ENCODE peak calls at places on chromosomes 13 and 19, in seven cellular contexts. One of them, this sample, is unnamed.

GRCh38 chr13:50131998-50132936 is 117.0 kb downstream of the KCNRG start:
- DNase-seq in ecto neural progenitor cell: peak
- DNase-seq in activated CD4-positive, CD25-positive, alpha-beta regulatory T cell treated with anti-CD3 and anti-CD28 coated beads, Interleukin-2, amount 50 U/mL, for 16 hours: no peak
- DNase-seq in heart left ventricle: no peak
- DNase-seq in AG10803: no peak
- DNase-seq in stimulated activated CD4-positive, alpha-beta T cell treated with anti-CD3 and anti-CD28 coated beads, Interleukin-1b, Interleukin-23, amount 100 ng/mL, for 24 hours: no peak
- DNase-seq in NB4: no peak
- DNase-seq in this sample: peak

GRCh38 chr13:94435604-94436226 is 43.8 kb downstream of the DCT start:
- DNase-seq in ecto neural progenitor cell: no peak
- DNase-seq in heart left ventricle: no peak
- DNase-seq in activated CD4-positive, CD25-positive, alpha-beta regulatory T cell treated with anti-CD3 and anti-CD28 coated beads, Interleukin-2, amount 50 U/mL, for 16 hours: no peak
- DNase-seq in AG10803: peak
- DNase-seq in stimulated activated CD4-positive, alpha-beta T cell treated with anti-CD3 and anti-CD28 coated beads, Interleukin-1b, Interleukin-23, amount 100 ng/mL, for 24 hours: no peak
- DNase-seq in NB4: peak
- DNase-seq in this sample: peak

GRCh38 chr13:42394361-42395065 is 122.6 kb downstream of the AKAP11 start:
- DNase-seq in activated CD4-positive, CD25-positive, alpha-beta regulatory T cell treated with anti-CD3 and anti-CD28 coated beads, Interleukin-2, amount 50 U/mL, for 16 hours: no peak
- DNase-seq in AG10803: no peak
- DNase-seq in ecto neural progenitor cell: no peak
- DNase-seq in stimulated activated CD4-positive, alpha-beta T cell treated with anti-CD3 and anti-CD28 coated beads, Interleukin-1b, Interleukin-23, amount 100 ng/mL, for 24 hours: no peak
- DNase-seq in heart left ventricle: no peak
- DNase-seq in NB4: no peak
- DNase-seq in this sample: no peak

GRCh38 chr19:33677745-33678426 is 56.1 kb downstream of the CHST8 start:
- DNase-seq in heart left ventricle: no peak
- DNase-seq in NB4: no peak
- DNase-seq in AG10803: no peak
- DNase-seq in activated CD4-positive, CD25-positive, alpha-beta regulatory T cell treated with anti-CD3 and anti-CD28 coated beads, Interleukin-2, amount 50 U/mL, for 16 hours: no peak
- DNase-seq in stimulated activated CD4-positive, alpha-beta T cell treated with anti-CD3 and anti-CD28 coated beads, Interleukin-1b, Interleukin-23, amount 100 ng/mL, for 24 hours: no peak
- DNase-seq in ecto neural progenitor cell: no peak
- DNase-seq in this sample: peak

GRCh38 chr13:35988648-35989081 is 142.5 kb downstream of the DCLK1 start:
- DNase-seq in AG10803: peak
- DNase-seq in stimulated activated CD4-positive, alpha-beta T cell treated with anti-CD3 and anti-CD28 coated beads, Interleukin-1b, Interleukin-23, amount 100 ng/mL, for 24 hours: no peak
- DNase-seq in ecto neural progenitor cell: no peak
- DNase-seq in heart left ventricle: no peak
- DNase-seq in activated CD4-positive, CD25-positive, alpha-beta regulatory T cell treated with anti-CD3 and anti-CD28 coated beads, Interleukin-2, amount 50 U/mL, for 16 hours: no peak
- DNase-seq in NB4: no peak
- DNase-seq in this sample: no peak

GRCh38 chr13:27446986-27447583 is 3.3 kb downstream of the MTIF3 start:
- DNase-seq in NB4: no peak
- DNase-seq in ecto neural progenitor cell: no peak
- DNase-seq in activated CD4-positive, CD25-positive, alpha-beta regulatory T cell treated with anti-CD3 and anti-CD28 coated beads, Interleukin-2, amount 50 U/mL, for 16 hours: no peak
- DNase-seq in stimulated activated CD4-positive, alpha-beta T cell treated with anti-CD3 and anti-CD28 coated beads, Interleukin-1b, Interleukin-23, amount 100 ng/mL, for 24 hours: no peak
- DNase-seq in AG10803: no peak
- DNase-seq in heart left ventricle: no peak
- DNase-seq in this sample: no peak

GRCh38 chr19:38095411-38096308 is 128.4 kb downstream of the DPF1 start:
- DNase-seq in AG10803: peak
- DNase-seq in activated CD4-positive, CD25-positive, alpha-beta regulatory T cell treated with anti-CD3 and anti-CD28 coated beads, Interleukin-2, amount 50 U/mL, for 16 hours: peak
- DNase-seq in heart left ventricle: peak
- DNase-seq in stimulated activated CD4-positive, alpha-beta T cell treated with anti-CD3 and anti-CD28 coated beads, Interleukin-1b, Interleukin-23, amount 100 ng/mL, for 24 hours: peak
- DNase-seq in NB4: peak
- DNase-seq in ecto neural progenitor cell: peak
- DNase-seq in this sample: peak

GRCh38 chr13:29887030-29887557 is 36.7 kb upstream of the UBL3 start:
- DNase-seq in stimulated activated CD4-positive, alpha-beta T cell treated with anti-CD3 and anti-CD28 coated beads, Interleukin-1b, Interleukin-23, amount 100 ng/mL, for 24 hours: no peak
- DNase-seq in ecto neural progenitor cell: no peak
- DNase-seq in NB4: no peak
- DNase-seq in activated CD4-positive, CD25-positive, alpha-beta regulatory T cell treated with anti-CD3 and anti-CD28 coated beads, Interleukin-2, amount 50 U/mL, for 16 hours: no peak
- DNase-seq in AG10803: no peak
- DNase-seq in heart left ventricle: no peak
- DNase-seq in this sample: no peak

GRCh38 chr19:8158411-8159074 is 9.2 kb upstream of the FBN3 start:
- DNase-seq in stimulated activated CD4-positive, alpha-beta T cell treated with anti-CD3 and anti-CD28 coated beads, Interleukin-1b, Interleukin-23, amount 100 ng/mL, for 24 hours: no peak
- DNase-seq in AG10803: peak
- DNase-seq in activated CD4-positive, CD25-positive, alpha-beta regulatory T cell treated with anti-CD3 and anti-CD28 coated beads, Interleukin-2, amount 50 U/mL, for 16 hours: peak
- DNase-seq in heart left ventricle: peak
- DNase-seq in ecto neural progenitor cell: no peak
- DNase-seq in NB4: peak
- DNase-seq in this sample: peak

GRCh38 chr13:51781246-51782022 is 22.5 kb downstream of the DHRS12 start:
- DNase-seq in heart left ventricle: peak
- DNase-seq in activated CD4-positive, CD25-positive, alpha-beta regulatory T cell treated with anti-CD3 and anti-CD28 coated beads, Interleukin-2, amount 50 U/mL, for 16 hours: no peak
- DNase-seq in NB4: peak
- DNase-seq in AG10803: no peak
- DNase-seq in stimulated activated CD4-positive, alpha-beta T cell treated with anti-CD3 and anti-CD28 coated beads, Interleukin-1b, Interleukin-23, amount 100 ng/mL, for 24 hours: no peak
- DNase-seq in ecto neural progenitor cell: no peak
- DNase-seq in this sample: no peak

GRCh38 chr19:46133777-46134231 is 9.3 kb upstream of the IGFL3 start:
- DNase-seq in heart left ventricle: no peak
- DNase-seq in ecto neural progenitor cell: no peak
- DNase-seq in stimulated activated CD4-positive, alpha-beta T cell treated with anti-CD3 and anti-CD28 coated beads, Interleukin-1b, Interleukin-23, amount 100 ng/mL, for 24 hours: no peak
- DNase-seq in AG10803: no peak
- DNase-seq in activated CD4-positive, CD25-positive, alpha-beta regulatory T cell treated with anti-CD3 and anti-CD28 coated beads, Interleukin-2, amount 50 U/mL, for 16 hours: no peak
- DNase-seq in NB4: no peak
- DNase-seq in this sample: no peak

GRCh38 chr19:41265376-41266153 is 1.4 kb downstream of the HNRNPUL1 start:
- DNase-seq in heart left ventricle: no peak
- DNase-seq in stimulated activated CD4-positive, alpha-beta T cell treated with anti-CD3 and anti-CD28 coated beads, Interleukin-1b, Interleukin-23, amount 100 ng/mL, for 24 hours: no peak
- DNase-seq in ecto neural progenitor cell: peak
- DNase-seq in activated CD4-positive, CD25-positive, alpha-beta regulatory T cell treated with anti-CD3 and anti-CD28 coated beads, Interleukin-2, amount 50 U/mL, for 16 hours: no peak
- DNase-seq in NB4: peak
- DNase-seq in AG10803: peak
- DNase-seq in this sample: no peak

GRCh38 chr19:45777395-45777961 is 4.8 kb downstream of the DMPK start:
- DNase-seq in NB4: no peak
- DNase-seq in activated CD4-positive, CD25-positive, alpha-beta regulatory T cell treated with anti-CD3 and anti-CD28 coated beads, Interleukin-2, amount 50 U/mL, for 16 hours: no peak
- DNase-seq in ecto neural progenitor cell: no peak
- DNase-seq in stimulated activated CD4-positive, alpha-beta T cell treated with anti-CD3 and anti-CD28 coated beads, Interleukin-1b, Interleukin-23, amount 100 ng/mL, for 24 hours: no peak
- DNase-seq in AG10803: no peak
- DNase-seq in heart left ventricle: no peak
- DNase-seq in this sample: no peak

GRCh38 chr19:6362351-6362801 is 1.0 kb downstream of the CLPP start:
- DNase-seq in heart left ventricle: no peak
- DNase-seq in AG10803: no peak
- DNase-seq in ecto neural progenitor cell: no peak
- DNase-seq in stimulated activated CD4-positive, alpha-beta T cell treated with anti-CD3 and anti-CD28 coated beads, Interleukin-1b, Interleukin-23, amount 100 ng/mL, for 24 hours: no peak
- DNase-seq in NB4: no peak
- DNase-seq in activated CD4-positive, CD25-positive, alpha-beta regulatory T cell treated with anti-CD3 and anti-CD28 coated beads, Interleukin-2, amount 50 U/mL, for 16 hours: no peak
- DNase-seq in this sample: no peak

GRCh38 chr19:17496337-17496997 is 15.0 kb upstream of the PGLS start:
- DNase-seq in NB4: peak
- DNase-seq in heart left ventricle: peak
- DNase-seq in ecto neural progenitor cell: peak
- DNase-seq in activated CD4-positive, CD25-positive, alpha-beta regulatory T cell treated with anti-CD3 and anti-CD28 coated beads, Interleukin-2, amount 50 U/mL, for 16 hours: peak
- DNase-seq in AG10803: peak
- DNase-seq in stimulated activated CD4-positive, alpha-beta T cell treated with anti-CD3 and anti-CD28 coated beads, Interleukin-1b, Interleukin-23, amount 100 ng/mL, for 24 hours: peak
- DNase-seq in this sample: peak

GRCh38 chr13:98450495-98451167 is 126.3 kb downstream of the STK24 start:
- DNase-seq in ecto neural progenitor cell: no peak
- DNase-seq in NB4: peak
- DNase-seq in activated CD4-positive, CD25-positive, alpha-beta regulatory T cell treated with anti-CD3 and anti-CD28 coated beads, Interleukin-2, amount 50 U/mL, for 16 hours: no peak
- DNase-seq in stimulated activated CD4-positive, alpha-beta T cell treated with anti-CD3 and anti-CD28 coated beads, Interleukin-1b, Interleukin-23, amount 100 ng/mL, for 24 hours: no peak
- DNase-seq in heart left ventricle: peak
- DNase-seq in AG10803: no peak
- DNase-seq in this sample: no peak

GRCh38 chr13:24097064-24097463 is 63.5 kb upstream of the SPATA13 start:
- DNase-seq in AG10803: peak
- DNase-seq in heart left ventricle: no peak
- DNase-seq in ecto neural progenitor cell: no peak
- DNase-seq in NB4: peak
- DNase-seq in activated CD4-positive, CD25-positive, alpha-beta regulatory T cell treated with anti-CD3 and anti-CD28 coated beads, Interleukin-2, amount 50 U/mL, for 16 hours: no peak
- DNase-seq in stimulated activated CD4-positive, alpha-beta T cell treated with anti-CD3 and anti-CD28 coated beads, Interleukin-1b, Interleukin-23, amount 100 ng/mL, for 24 hours: peak
- DNase-seq in this sample: no peak

GRCh38 chr19:38118176-38118575 is 105.8 kb downstream of the DPF1 start:
- DNase-seq in ecto neural progenitor cell: no peak
- DNase-seq in activated CD4-positive, CD25-positive, alpha-beta regulatory T cell treated with anti-CD3 and anti-CD28 coated beads, Interleukin-2, amount 50 U/mL, for 16 hours: no peak
- DNase-seq in NB4: no peak
- DNase-seq in heart left ventricle: no peak
- DNase-seq in AG10803: no peak
- DNase-seq in stimulated activated CD4-positive, alpha-beta T cell treated with anti-CD3 and anti-CD28 coated beads, Interleukin-1b, Interleukin-23, amount 100 ng/mL, for 24 hours: no peak
- DNase-seq in this sample: no peak

GRCh38 chr19:9906475-9907087 is 29.7 kb downstream of the OLFM2 start:
- DNase-seq in stimulated activated CD4-positive, alpha-beta T cell treated with anti-CD3 and anti-CD28 coated beads, Interleukin-1b, Interleukin-23, amount 100 ng/mL, for 24 hours: no peak
- DNase-seq in AG10803: no peak
- DNase-seq in NB4: no peak
- DNase-seq in activated CD4-positive, CD25-positive, alpha-beta regulatory T cell treated with anti-CD3 and anti-CD28 coated beads, Interleukin-2, amount 50 U/mL, for 16 hours: no peak
- DNase-seq in heart left ventricle: no peak
- DNase-seq in ecto neural progenitor cell: no peak
- DNase-seq in this sample: no peak

GRCh38 chr19:11989112-11989456 is 24.2 kb downstream of the ZNF763 start:
- DNase-seq in AG10803: no peak
- DNase-seq in activated CD4-positive, CD25-positive, alpha-beta regulatory T cell treated with anti-CD3 and anti-CD28 coated beads, Interleukin-2, amount 50 U/mL, for 16 hours: no peak
- DNase-seq in NB4: no peak
- DNase-seq in stimulated activated CD4-positive, alpha-beta T cell treated with anti-CD3 and anti-CD28 coated beads, Interleukin-1b, Interleukin-23, amount 100 ng/mL, for 24 hours: no peak
- DNase-seq in heart left ventricle: no peak
- DNase-seq in ecto neural progenitor cell: no peak
- DNase-seq in this sample: no peak

GRCh38 chr19:58088521-58089052 is 9.4 kb downstream of the ZSCAN18 start:
- DNase-seq in heart left ventricle: no peak
- DNase-seq in stimulated activated CD4-positive, alpha-beta T cell treated with anti-CD3 and anti-CD28 coated beads, Interleukin-1b, Interleukin-23, amount 100 ng/mL, for 24 hours: no peak
- DNase-seq in AG10803: no peak
- DNase-seq in activated CD4-positive, CD25-positive, alpha-beta regulatory T cell treated with anti-CD3 and anti-CD28 coated beads, Interleukin-2, amount 50 U/mL, for 16 hours: no peak
- DNase-seq in ecto neural progenitor cell: no peak
- DNase-seq in NB4: no peak
- DNase-seq in this sample: no peak

GRCh38 chr13:41315466-41316047 is 4.5 kb downstream of the NAA16 start:
- DNase-seq in ecto neural progenitor cell: no peak
- DNase-seq in heart left ventricle: no peak
- DNase-seq in AG10803: peak
- DNase-seq in NB4: no peak
- DNase-seq in stimulated activated CD4-positive, alpha-beta T cell treated with anti-CD3 and anti-CD28 coated beads, Interleukin-1b, Interleukin-23, amount 100 ng/mL, for 24 hours: no peak
- DNase-seq in activated CD4-positive, CD25-positive, alpha-beta regulatory T cell treated with anti-CD3 and anti-CD28 coated beads, Interleukin-2, amount 50 U/mL, for 16 hours: no peak
- DNase-seq in this sample: no peak

GRCh38 chr19:42280761-42281174 is 11.7 kb downstream of the CIC start:
- DNase-seq in NB4: peak
- DNase-seq in AG10803: peak
- DNase-seq in stimulated activated CD4-positive, alpha-beta T cell treated with anti-CD3 and anti-CD28 coated beads, Interleukin-1b, Interleukin-23, amount 100 ng/mL, for 24 hours: no peak
- DNase-seq in ecto neural progenitor cell: no peak
- DNase-seq in activated CD4-positive, CD25-positive, alpha-beta regulatory T cell treated with anti-CD3 and anti-CD28 coated beads, Interleukin-2, amount 50 U/mL, for 16 hours: no peak
- DNase-seq in heart left ventricle: no peak
- DNase-seq in this sample: no peak

This sample was measured in neuronal stem cell.